ENCODE peak calls at places on chromosomes 5 and 9, in five cellular contexts. O is neuronal stem cell, N is NCI-H524 treated with DMSO at 0.1 percent for 48 hours, A is iris pigment epithelial cell, Q is Right ventricle myocardium inferior. X is an unnamed sample.

GRCh38 chr5:90930756-90931431 is 372.3 kb downstream of the ADGRV1 start:
- DNase-seq in Q (no peak), A (no peak), O (no peak), N (no peak), X (no peak)

GRCh38 chr5:10793785-10794184 is 32.8 kb upstream of the DAP start:
- DNase-seq in Q (no peak), A (no peak), O (no peak), N (peak; percentile 63), X (no peak)

GRCh38 chr5:143708672-143709071 is 103.3 kb upstream of the HMHB1 start:
- DNase-seq in N (no peak), A (no peak), O (no peak), Q (no peak), X (no peak)

GRCh38 chr5:169290895-169291294 is 10.0 kb downstream of the SLIT3 start:
- DNase-seq in A (no peak), Q (no peak), N (no peak), O (no peak), X (no peak)

GRCh38 chr5:146805099-146805498 is 73.5 kb downstream of the PPP2R2B start:
- DNase-seq in Q (no peak), A (peak; percentile 12), N (peak; percentile 30), O (no peak), X (no peak)

GRCh38 chr5:118968925-118969375 is 19.4 kb downstream of the DTWD2 start:
- DNase-seq in N (no peak), A (peak; percentile 7), O (no peak), Q (no peak), X (peak; percentile 57)

GRCh38 chr9:89969881-89970639 is 365.2 kb downstream of the GADD45G start:
- DNase-seq in Q (no peak), O (no peak), N (no peak), A (no peak), X (no peak)

GRCh38 chr5:54315736-54316135 is 5.4 kb upstream of the ARL15 start:
- DNase-seq in O (no peak), A (no peak), Q (no peak), N (no peak), X (no peak)

GRCh38 chr5:150107909-150108447 is 21.6 kb upstream of the CSF1R start:
- DNase-seq in Q (no peak), N (no peak), A (peak; percentile 70), O (no peak), X (peak; percentile 51)

GRCh38 chr5:33370135-33370472 is 70.7 kb upstream of the TARS1 start:
- DNase-seq in N (no peak), Q (no peak), O (no peak), A (peak; percentile 95), X (no peak)

GRCh38 chr9:12705738-12706391 is 12.7 kb downstream of the TYRP1 start:
- DNase-seq in N (no peak), O (no peak), A (no peak), Q (no peak), X (no peak)

GRCh38 chr9:76658510-76659231 is 105.6 kb upstream of the PCA3 start:
- DNase-seq in Q (no peak), N (no peak), O (no peak), A (peak; percentile 83), X (no peak)

GRCh38 chr9:137019891-137020683 is 8.0 kb downstream of the ABCA2 start:
- DNase-seq in N (no peak), A (no peak), O (no peak), Q (no peak), X (no peak)

GRCh38 chr5:159199225-159199624 is 10.1 kb downstream of the RNF145 start:
- DNase-seq in Q (no peak), O (no peak), A (no peak), N (no peak), X (no peak)

GRCh38 chr5:155772009-155772662 is 554.8 kb upstream of the SGCD start:
- DNase-seq in Q (no peak), O (no peak), N (no peak), A (no peak), X (no peak)

GRCh38 chr5:98763001-98763630 is 10.3 kb upstream of the RGMB start:
- DNase-seq in O (no peak), Q (no peak), N (no peak), A (peak; percentile 97), X (no peak)

GRCh38 chr5:10563132-10563939 is 534 bp upstream of the ANKRD33B start:
- DNase-seq in N (no peak), Q (no peak), A (peak; percentile 63), O (peak; percentile 42), X (no peak)

GRCh38 chr5:4518924-4519660 is 621.0 kb upstream of the ADAMTS16 start:
- DNase-seq in N (no peak), Q (no peak), A (no peak), O (no peak), X (no peak)

GRCh38 chr5:139845846-139846681 is 50.5 kb downstream of the PSD2 start:
- DNase-seq in O (no peak), A (no peak), N (no peak), Q (no peak), X (no peak)

GRCh38 chr5:151474799-151475198 is 27.4 kb downstream of the SLC36A1 start:
- DNase-seq in A (no peak), Q (no peak), N (no peak), O (no peak), X (no peak)

GRCh38 chr5:133247145-133247709 is 195.4 kb downstream of the HSPA4 start:
- DNase-seq in A (no peak), O (no peak), Q (no peak), N (no peak), X (no peak)

X was measured in adrenal gland.